ENCODE peak calls at places on chromosomes 6 and 20, in five cellular contexts. P is psoas muscle, C is H54, U is nucleus accumbens, N is DMS 273 treated with DMSO at 0.1 percent for 48 hours. J is an unnamed sample.

GRCh38 chr20:46599227-46599987 is 49.0 kb upstream of the OCSTAMP start:
- DNase-seq in P (no peak), C (no peak), U (no peak), N (no peak), J (no peak)

GRCh38 chr6:131258816-131259476 is 123.7 kb downstream of the AKAP7 start:
- DNase-seq in P (no peak), C (no peak), U (no peak), N (no peak), J (no peak)

GRCh38 chr6:18147160-18147559 is 7.7 kb downstream of the TPMT start:
- DNase-seq in P (no peak), C (peak), U (no peak), N (no peak), J (no peak)

GRCh38 chr20:41377275-41377674 is 10.7 kb upstream of the EMILIN3 start:
- DNase-seq in P (no peak), C (no peak), U (no peak), N (no peak), J (no peak)

GRCh38 chr6:71124340-71124739 is 164.3 kb upstream of the OGFRL1 start:
- DNase-seq in P (no peak), C (no peak), U (no peak), N (no peak), J (no peak)

GRCh38 chr6:148746363-148747144 is at the start of gene UST:
- DNase-seq in P (peak), C (peak), U (peak), N (peak), J (peak)

GRCh38 chr20:62709537-62709905 is 885 bp downstream of the NTSR1 start:
- DNase-seq in P (no peak), C (no peak), U (no peak), N (no peak), J (no peak)

GRCh38 chr6:152941746-152942145 is 41.1 kb downstream of the FBXO5 start:
- DNase-seq in P (no peak), C (no peak), U (no peak), N (no peak), J (no peak)

GRCh38 chr6:136464874-136465273 is 85.3 kb downstream of the MAP7 start:
- DNase-seq in P (no peak), C (no peak), U (no peak), N (no peak), J (no peak)

GRCh38 chr6:168147205-168147738 is 68.3 kb upstream of the FRMD1 start:
- DNase-seq in P (no peak), C (no peak), U (no peak), N (no peak), J (peak)

GRCh38 chr6:136793348-136793747 is 1.1 kb upstream of the MAP3K5 start:
- DNase-seq in P (no peak), C (no peak), U (no peak), N (no peak), J (no peak)

GRCh38 chr20:59075934-59076508 is 33.4 kb upstream of the PRELID3B start:
- DNase-seq in P (no peak), C (no peak), U (no peak), N (no peak), J (no peak)

GRCh38 chr6:57324538-57324937 is 7.1 kb downstream of the PRIM2 start:
- DNase-seq in P (no peak), C (no peak), U (no peak), N (no peak), J (no peak)

GRCh38 chr20:44828640-44829039 is 18.3 kb upstream of the RIMS4 start:
- DNase-seq in P (no peak), C (no peak), U (no peak), N (no peak), J (no peak)

GRCh38 chr20:59587570-59587969 is 16.8 kb upstream of the PHACTR3 start:
- DNase-seq in P (no peak), C (no peak), U (no peak), N (no peak), J (no peak)

GRCh38 chr6:166935353-166935752 is 21.0 kb downstream of the RNASET2 start:
- DNase-seq in P (no peak), C (no peak), U (no peak), N (no peak), J (no peak)

GRCh38 chr20:58853976-58854637 is 1.6 kb downstream of the GNAS start:
- DNase-seq in P (no peak), C (no peak), U (no peak), N (no peak), J (no peak)

GRCh38 chr20:44618318-44618731 is 33.2 kb downstream of the ADA start:
- DNase-seq in P (peak), C (no peak), U (no peak), N (no peak), J (no peak)

GRCh38 chr6:4225207-4225872 is 90.0 kb upstream of the ECI2 start:
- DNase-seq in P (no peak), C (no peak), U (no peak), N (no peak), J (no peak)

GRCh38 chr6:373773-374724 is 17.5 kb upstream of the IRF4 start:
- DNase-seq in P (no peak), C (no peak), U (no peak), N (no peak), J (no peak)

GRCh38 chr20:13307562-13308163 is 86.6 kb downstream of the ISM1 start:
- DNase-seq in P (no peak), C (no peak), U (no peak), N (no peak), J (no peak)

GRCh38 chr20:37225146-37225545 is 36.5 kb downstream of the GHRH start:
- DNase-seq in P (no peak), C (no peak), U (no peak), N (no peak), J (no peak)

J was measured in SJSA1.